ENCODE peak calls at places on chromosomes 3 and 15, in four cellular contexts. J is H1, T is MCF 10A, I is GM20000. M is an unnamed sample.

GRCh38 chr15:84033793-84034553 is 201.6 kb upstream of the GOLGA6L4 start:
- DNase-seq in J (no peak), T (peak), I (no peak), M (no peak)

GRCh38 chr15:90839187-90840071 is 29.0 kb upstream of the FURIN start:
- DNase-seq in J (peak), T (peak), I (no peak), M (no peak)

GRCh38 chr15:77528290-77528967 is 104.3 kb downstream of the LINGO1 start:
- DNase-seq in J (no peak), T (no peak), I (no peak), M (no peak)

GRCh38 chr3:134330895-134331810 is 43.1 kb downstream of the AMOTL2 start:
- DNase-seq in J (no peak), T (peak), I (no peak), M (peak)

GRCh38 chr3:44845528-44846520 is 15.9 kb upstream of the TMEM42 start:
- DNase-seq in J (no peak), T (no peak), I (no peak), M (peak)

GRCh38 chr15:32942286-32942927 is 224.6 kb downstream of the GREM1 start:
- DNase-seq in J (no peak), T (no peak), I (no peak), M (no peak)

GRCh38 chr3:42710323-42711021 is 7.9 kb upstream of the HHATL start:
- DNase-seq in J (no peak), T (no peak), I (no peak), M (no peak)

GRCh38 chr3:99532246-99532645 is 106.1 kb upstream of the COL8A1 start:
- DNase-seq in J (peak), T (peak), I (peak), M (peak)

GRCh38 chr15:67244966-67245478 is 9.4 kb downstream of the AAGAB start:
- DNase-seq in J (no peak), T (peak), I (no peak), M (no peak)

GRCh38 chr3:121796970-121797369 is 37.9 kb downstream of the IQCB1 start:
- DNase-seq in J (no peak), T (no peak), I (no peak), M (no peak)

GRCh38 chr3:14505803-14506500 is 34.2 kb downstream of the GRIP2 start:
- DNase-seq in J (no peak), T (no peak), I (no peak), M (no peak)

GRCh38 chr15:98120561-98120960 is 160.1 kb downstream of the ARRDC4 start:
- DNase-seq in J (no peak), T (peak), I (no peak), M (no peak)

GRCh38 chr15:40238927-40239591 is at the start of gene PAK6:
- DNase-seq in J (peak), T (peak), I (peak), M (peak)

GRCh38 chr3:61927332-61927731 is 366.0 kb downstream of the PTPRG start:
- DNase-seq in J (no peak), T (peak), I (no peak), M (peak)

GRCh38 chr15:57485869-57486268 is 105.8 kb upstream of the MYZAP start:
- DNase-seq in J (peak), T (peak), I (no peak), M (peak)

GRCh38 chr3:197344582-197345318 is 46.3 kb upstream of the DLG1 start:
- DNase-seq in J (no peak), T (no peak), I (no peak), M (no peak)

GRCh38 chr3:188264231-188265213 is 110.6 kb downstream of the LPP start:
- DNase-seq in J (no peak), T (no peak), I (no peak), M (peak)

GRCh38 chr3:147963711-147964110 is 554.5 kb downstream of the ZIC1 start:
- DNase-seq in J (no peak), T (peak), I (no peak), M (no peak)

GRCh38 chr3:156749244-156749643 is 74.9 kb downstream of the TIPARP start:
- DNase-seq in J (no peak), T (no peak), I (no peak), M (no peak)

GRCh38 chr15:76328106-76328696 is 8.4 kb upstream of the ISL2 start:
- DNase-seq in J (no peak), T (no peak), I (no peak), M (no peak)

GRCh38 chr15:88396382-88396781 is 70.8 kb downstream of the MRPL46 start:
- DNase-seq in J (no peak), T (no peak), I (no peak), M (no peak)

GRCh38 chr3:179196700-179197099 is 48.5 kb downstream of the PIK3CA start:
- DNase-seq in J (no peak), T (no peak), I (no peak), M (no peak)

GRCh38 chr15:64617727-64618126 is 157.3 kb downstream of the ZNF609 start:
- DNase-seq in J (no peak), T (no peak), I (no peak), M (no peak)

GRCh38 chr15:47523669-47524068 is 193.6 kb upstream of the SEMA6D start:
- DNase-seq in J (no peak), T (peak), I (no peak), M (peak)

GRCh38 chr3:195250473-195251251 is 20.3 kb downstream of the XXYLT1 start:
- DNase-seq in J (no peak), T (no peak), I (peak), M (peak)

GRCh38 chr15:76324066-76324465 is 12.5 kb upstream of the ISL2 start:
- DNase-seq in J (no peak), T (no peak), I (no peak), M (no peak)

GRCh38 chr3:126676919-126677705 is 22.2 kb upstream of the TXNRD3 start:
- DNase-seq in J (no peak), T (no peak), I (no peak), M (peak)

GRCh38 chr3:151426337-151426648 is 34.6 kb downstream of the IGSF10 start:
- DNase-seq in J (no peak), T (no peak), I (peak), M (no peak)
- TF ChIP-seq CTCF in J (peak), T (no peak), I (no peak), M (peak)

GRCh38 chr3:129587061-129587460 is 19.4 kb downstream of the PLXND1 start:
- DNase-seq in J (no peak), T (no peak), I (no peak), M (no peak)

GRCh38 chr3:129587559-129588210 is 18.8 kb downstream of the PLXND1 start:
- DNase-seq in J (no peak), T (no peak), I (no peak), M (no peak)

GRCh38 chr3:129583289-129583688 is 23.2 kb downstream of the PLXND1 start:
- DNase-seq in J (no peak), T (no peak), I (no peak), M (no peak)

GRCh38 chr3:129584631-129585030 is 21.8 kb downstream of the PLXND1 start:
- DNase-seq in J (no peak), T (no peak), I (no peak), M (no peak)

GRCh38 chr3:129585949-129586657 is 20.4 kb downstream of the PLXND1 start:
- DNase-seq in J (no peak), T (no peak), I (no peak), M (no peak)
- TF ChIP-seq CTCF in J (no peak), T (no peak), I (no peak), M (no peak)

GRCh38 chr3:86785381-86785780 is 205.6 kb downstream of the VGLL3 start:
- DNase-seq in J (no peak), T (peak), I (no peak), M (peak)
- TF ChIP-seq CTCF in J (no peak), T (peak), I (no peak), M (peak)

GRCh38 chr15:96354731-96355560 is 24.4 kb downstream of the NR2F2 start:
- DNase-seq in J (no peak), T (peak), I (no peak), M (peak)
- TF ChIP-seq CTCF in J (no peak), T (peak), I (no peak), M (peak)

DNA sequence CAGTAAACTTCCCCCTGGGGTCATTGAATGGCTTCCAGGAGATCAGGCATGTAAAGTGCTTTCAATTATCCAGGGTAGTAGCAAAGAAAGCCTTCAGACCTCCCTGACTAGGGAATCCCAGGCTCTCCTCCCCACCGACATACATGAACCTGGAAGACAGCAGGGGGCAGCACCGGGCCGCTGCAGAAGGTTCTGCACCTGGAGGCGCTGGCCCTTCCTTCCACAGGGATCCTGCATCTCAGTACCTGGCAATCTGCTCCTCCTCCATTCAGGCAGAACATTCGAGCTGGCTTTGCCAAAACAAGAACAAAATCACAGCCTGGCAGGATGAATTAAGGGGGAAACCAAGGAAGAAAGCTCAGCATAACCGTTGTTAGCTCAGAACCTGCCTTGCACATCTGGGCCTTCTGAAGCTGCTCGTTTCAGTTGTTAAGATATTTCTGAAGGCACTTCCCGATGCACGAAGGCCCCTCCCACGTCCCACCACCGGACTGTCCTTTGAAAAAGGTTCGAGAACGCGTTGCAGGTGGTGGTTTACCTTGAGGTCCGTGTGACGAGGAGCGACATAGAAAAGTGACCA is 237.7 kb downstream of the SLCO3A1 start:
- DNase-seq in J (no peak), T (peak), I (no peak), M (no peak)
- TF ChIP-seq CTCF in J (peak), T (peak), I (peak), M (peak)

GRCh38 chr3:171168086-171168485 is 141.6 kb upstream of the SLC2A2 start:
- DNase-seq in J (no peak), T (peak), I (no peak), M (peak)
- TF ChIP-seq CTCF in J (peak), T (peak), I (no peak), M (peak)

DNA sequence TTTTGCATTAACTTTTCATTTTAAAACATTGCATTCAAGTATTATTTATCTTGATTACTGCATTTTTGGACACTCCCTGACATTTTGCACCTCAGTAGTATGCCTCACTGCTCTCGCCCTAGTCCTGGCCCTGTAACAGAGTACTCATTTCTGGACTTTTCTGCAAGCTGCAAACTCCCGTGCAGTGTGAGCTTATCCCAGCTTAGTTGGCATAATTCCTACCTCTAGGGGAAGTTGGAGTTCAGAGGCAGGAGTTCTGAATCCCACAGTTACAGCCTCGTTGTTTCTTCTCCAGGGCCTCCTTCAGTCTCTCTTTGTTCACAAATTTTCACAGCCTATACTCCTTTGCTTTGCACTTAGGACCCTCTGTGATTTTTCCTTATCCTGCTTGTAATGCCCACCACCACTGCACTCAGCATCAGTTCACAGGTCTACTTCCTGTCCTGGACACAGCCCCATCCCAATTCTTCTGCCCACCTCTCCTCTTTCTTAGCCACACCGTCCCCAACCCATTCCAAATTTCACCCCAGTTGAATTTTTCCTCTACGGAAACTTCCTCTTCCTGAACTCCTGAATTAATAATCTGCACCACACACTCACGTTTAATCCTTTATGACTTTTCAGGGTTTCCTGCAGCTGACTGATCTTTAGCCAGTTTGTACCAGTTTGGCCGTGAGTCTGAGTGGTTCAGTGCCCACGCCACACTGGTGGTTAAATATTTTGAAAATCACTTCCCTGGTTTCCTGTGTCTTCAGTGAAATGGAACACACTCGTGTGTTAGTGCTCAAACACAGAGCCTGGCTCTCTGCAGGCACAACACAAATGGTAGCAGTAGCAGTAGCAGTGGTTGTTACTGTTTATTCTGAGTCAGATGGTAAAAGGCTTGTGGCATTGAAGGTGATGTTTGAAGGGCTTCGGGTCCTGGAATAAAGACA is 6.3 kb upstream of the CTSH start:
- DNase-seq in J (no peak), T (no peak), I (no peak), M (peak)
- TF ChIP-seq CTCF in J (peak), T (no peak), I (no peak), M (peak)

DNA sequence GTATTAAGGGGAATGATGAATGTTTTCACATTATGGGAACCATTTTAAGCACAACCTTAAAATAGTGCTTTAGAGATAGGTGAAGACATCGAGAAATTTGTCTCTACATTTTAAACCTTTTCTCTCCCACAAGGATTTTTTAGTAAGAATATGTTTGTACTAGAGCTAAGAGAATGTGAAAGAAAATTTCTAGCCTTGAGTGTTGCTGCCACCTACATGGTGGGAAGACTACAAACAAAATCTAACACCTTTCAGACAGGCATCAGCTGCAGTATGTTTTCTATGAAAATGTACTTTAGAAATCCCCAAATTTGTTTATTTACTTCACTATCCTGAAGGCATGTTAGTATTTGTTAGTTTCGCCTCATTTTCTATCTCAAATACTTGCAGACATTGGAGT is 247.4 kb downstream of the WDR72 start:
- DNase-seq in J (no peak), T (no peak), I (no peak), M (no peak)
- TF ChIP-seq CTCF in J (peak), T (no peak), I (no peak), M (no peak)

M was measured in HFFc6.